ENCODE peak calls at places on chromosome 19, in ten cellular contexts. B is heart right ventricle, L is uterus, I is left ventricle myocardium inferior, X is stomach, E is HepG2, M is pancreas, Y is IMR-90, O is ovary, C is A549. S is an unnamed sample.

GRCh38 chr19:10718205-10719196 is 622 bp downstream of the DNM2 start:
- DNase-seq in B (peak; percentile 58), E (no peak), C (no peak), X (peak; percentile 51), M (peak; percentile 80), L (peak; percentile 30), I (peak; percentile 56), Y (peak; percentile 28), O (peak; percentile 55), S (no peak)

GRCh38 chr19:33557720-33558119 is 36.1 kb upstream of the PEPD start:
- DNase-seq in E (no peak), X (no peak), I (no peak), O (no peak), B (no peak), Y (no peak), C (no peak), M (no peak), L (no peak), S (no peak)

GRCh38 chr19:3981736-3982681 is 3.3 kb downstream of the EEF2 start:
- DNase-seq in B (no peak), E (no peak), O (peak; percentile 36), I (no peak), M (no peak), Y (no peak), L (no peak), X (no peak), C (no peak), S (no peak)

GRCh38 chr19:45995715-45996385 is 583 bp downstream of the CCDC61 start:
- DNase-seq in Y (peak; percentile 67), E (no peak), I (no peak), L (no peak), C (no peak), X (no peak), B (no peak), O (no peak), M (no peak), S (no peak)

GRCh38 chr19:51131780-51132680 is 7.3 kb downstream of the SIGLEC9 start:
- DNase-seq in M (no peak), E (no peak), C (peak; percentile 24), I (peak; percentile 69), X (peak; percentile 56), B (peak; percentile 60), O (peak; percentile 70), L (no peak), Y (peak; percentile 38), S (peak; percentile 83)

GRCh38 chr19:35666251-35666913 is at the start of gene UPK1A:
- DNase-seq in M (no peak), B (no peak), C (no peak), E (no peak), I (no peak), L (no peak), O (no peak), X (no peak), Y (no peak), S (no peak)

GRCh38 chr19:47797996-47798903 is 6.1 kb downstream of the TPRX1 start:
- DNase-seq in Y (no peak), E (no peak), B (no peak), M (no peak), O (no peak), I (no peak), L (no peak), C (no peak), X (no peak), S (no peak)

GRCh38 chr19:5046339-5047039 is 77.6 kb downstream of the KDM4B start:
- DNase-seq in C (peak; percentile 84), M (peak; percentile 81), Y (peak; percentile 40), X (peak; percentile 83), O (no peak), I (no peak), L (no peak), E (peak; percentile 87), B (no peak), S (no peak)

GRCh38 chr19:47609885-47610545 is 1.1 kb downstream of the BICRA start:
- DNase-seq in E (peak; percentile 41), I (peak; percentile 45), C (peak; percentile 54), X (peak; percentile 59), Y (peak; percentile 26), M (peak; percentile 74), L (peak; percentile 40), B (peak; percentile 55), O (peak; percentile 62), S (no peak)

GRCh38 chr19:5850743-5851293 is 431 bp downstream of the FUT3 start:
- DNase-seq in M (no peak), X (peak; percentile 66), Y (peak; percentile 53), I (no peak), O (no peak), E (no peak), C (no peak), B (no peak), L (peak; percentile 57), S (no peak)

GRCh38 chr19:13978721-13979191 is 26.4 kb downstream of the DCAF15 start:
- DNase-seq in E (no peak), O (peak; percentile 64), L (peak; percentile 52), X (no peak), M (no peak), I (no peak), Y (no peak), B (no peak), C (no peak), S (no peak)

GRCh38 chr19:1567116-1567847 is 843 bp downstream of the MEX3D start:
- DNase-seq in E (no peak), O (no peak), I (peak; percentile 47), C (no peak), X (peak; percentile 45), Y (no peak), M (peak; percentile 80), B (peak; percentile 54), L (peak; percentile 43), S (no peak)

GRCh38 chr19:5282926-5283325 is 57.7 kb downstream of the PTPRS start:
- DNase-seq in B (peak; percentile 65), L (peak; percentile 44), X (no peak), Y (no peak), M (no peak), E (no peak), O (no peak), I (peak; percentile 73), C (no peak), S (peak; percentile 84)

GRCh38 chr19:22332924-22333323 is 46.7 kb downstream of the ZNF729 start:
- DNase-seq in Y (no peak), I (no peak), E (no peak), X (no peak), C (no peak), O (no peak), B (no peak), L (no peak), M (no peak), S (no peak)

GRCh38 chr19:43362179-43362578 is 8.7 kb downstream of the CD177 start:
- DNase-seq in B (no peak), O (no peak), C (no peak), Y (peak; percentile 64), E (no peak), M (no peak), I (no peak), X (no peak), L (no peak), S (no peak)

GRCh38 chr19:13974073-13974472 is 21.8 kb downstream of the DCAF15 start:
- DNase-seq in Y (no peak), X (peak; percentile 47), O (no peak), B (no peak), M (no peak), E (no peak), I (no peak), L (no peak), C (peak; percentile 32), S (no peak)

GRCh38 chr19:6678690-6679109 is 8.7 kb upstream of the TNFSF14 start:
- DNase-seq in E (no peak), B (no peak), X (no peak), Y (no peak), I (no peak), C (no peak), M (no peak), O (no peak), L (no peak), S (no peak)

GRCh38 chr19:44955500-44956439 is 590 bp downstream of the CLPTM1 start:
- DNase-seq in X (no peak), M (no peak), B (no peak), O (no peak), Y (no peak), C (no peak), I (no peak), E (no peak), L (no peak), S (no peak)
- H3K4me1 ChIP-seq in X (peaks cover 27% of the 10 kb centered on the region), M (peaks cover 8% of the 10 kb centered on the region), B (peaks cover 80% of the 10 kb centered on the region), O (peaks cover 13% of the 10 kb centered on the region), Y (peaks cover 7% of the 10 kb centered on the region), C (peaks cover 23% of the 10 kb centered on the region), I (peaks cover 83% of the 10 kb centered on the region), E (peaks cover 63% of the 10 kb centered on the region), L (peaks cover 14% of the 10 kb centered on the region), S (no peaks in the 10 kb centered on the region)

DNA sequence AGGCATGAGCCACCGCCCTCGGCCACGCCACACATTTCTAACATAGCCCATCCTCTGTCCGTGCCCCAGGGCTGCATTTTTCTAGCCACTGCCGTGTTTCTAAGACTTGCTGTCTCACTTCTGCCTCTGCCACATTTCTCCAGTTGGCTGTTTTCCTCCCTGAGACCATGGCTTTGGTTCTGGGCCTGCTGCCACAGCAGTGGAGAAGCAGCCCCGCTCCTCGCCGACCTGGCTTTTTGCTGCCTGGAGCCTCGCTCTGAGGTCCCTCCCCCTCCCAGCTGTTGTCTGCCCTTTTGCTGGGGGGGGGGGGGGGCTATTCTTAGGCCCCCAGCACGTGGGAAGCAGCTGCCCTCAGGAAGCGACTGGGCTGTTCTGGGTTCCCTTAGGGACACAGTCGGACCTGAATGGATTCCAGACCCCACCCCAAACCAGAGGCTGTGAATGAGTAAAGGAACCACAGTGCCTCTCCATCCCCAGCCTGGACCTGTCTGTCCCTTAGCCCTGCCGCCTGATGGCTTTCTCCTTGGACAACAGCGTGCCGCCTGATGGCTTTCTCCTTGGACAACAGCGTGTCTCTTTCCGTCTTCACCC is 3.3 kb downstream of the GYS1 start:
- DNase-seq in M (no peak), I (peak; percentile 51), X (no peak), E (no peak), C (no peak), O (no peak), Y (no peak), L (no peak), B (peak; percentile 59), S (no peak)
- TF ChIP-seq CTCF in M (no peak), I (no peak), X (no peak), E (no peak), C (no peak), O (no peak), Y (no peak), L (no peak), B (no peak), S (no peak)

DNA sequence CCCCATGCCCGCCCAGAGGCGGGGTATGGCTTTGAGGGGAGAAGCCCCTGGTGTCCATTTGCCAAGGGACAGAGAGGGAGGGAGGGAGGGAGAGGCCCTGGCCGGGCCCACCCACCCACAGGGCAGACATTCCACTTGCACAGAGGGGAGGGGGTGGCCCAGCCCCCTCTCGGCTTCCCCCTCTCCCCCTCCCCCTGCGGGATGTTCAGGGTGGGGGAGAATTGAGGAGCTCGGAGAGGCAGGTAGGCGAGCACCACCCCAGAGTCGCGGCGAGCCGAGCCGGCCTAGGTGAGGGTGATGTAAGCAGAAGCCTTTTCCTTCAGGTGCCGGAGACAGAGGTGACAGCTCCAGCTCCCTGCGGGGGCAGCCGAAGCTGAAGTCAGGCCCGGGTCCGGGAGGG is 12.2 kb downstream of the DPF1 start:
- DNase-seq in M (no peak), Y (no peak), X (no peak), I (no peak), O (no peak), B (no peak), E (no peak), C (no peak), L (no peak), S (no peak)
- H3K4me1 ChIP-seq in M (no peaks in the 10 kb centered on the region), Y (peaks cover 14% of the 10 kb centered on the region), X (peaks cover 27% of the 10 kb centered on the region), I (peaks cover 33% of the 10 kb centered on the region), O (peaks cover 2% of the 10 kb centered on the region), B (peaks cover 27% of the 10 kb centered on the region), E (no peaks in the 10 kb centered on the region), C (peaks cover 31% of the 10 kb centered on the region), L (no peaks in the 10 kb centered on the region), S (peaks cover 27% of the 10 kb centered on the region)

GRCh38 chr19:19552811-19553210 is 14.7 kb downstream of the CILP2 start:
- DNase-seq in O (no peak), C (peak; percentile 47), X (peak; percentile 52), E (no peak), Y (no peak), B (no peak), M (no peak), I (no peak), L (no peak), S (no peak)
- TF ChIP-seq CTCF in O (no peak), C (no peak), X (peak; percentile 54), E (peak; percentile 58), Y (peak; percentile 60), B (peak; percentile 36), M (peak; percentile 18), I (peak; percentile 66), L (no peak), S (no peak)